ENCODE peak calls at places on chromosomes 6 and 20, in four cellular contexts. X, H, T and J are unnamed samples. For H3K4me1, the result is how much of the 10 kb centered on the place peaks cover.

GRCh38 chr6:159894991-159895390 is 4.2 kb downstream of the MAS1 start:
- DNase-seq in X (peak), H (no peak), T (no peak), J (no peak)

GRCh38 chr20:52167232-52167840 is 24.2 kb downstream of the ZFP64 start:
- DNase-seq in X (no peak), H (no peak), T (no peak), J (no peak)

GRCh38 chr20:42277203-42277602 is 659.0 kb upstream of the CHD6 start:
- DNase-seq in X (no peak), H (no peak), T (no peak), J (no peak)

GRCh38 chr20:37384683-37385174 is 38.8 kb downstream of the SRC start:
- DNase-seq in X (peak), H (peak), T (peak), J (peak)

GRCh38 chr6:43149260-43149659 is 21.8 kb upstream of the SRF start:
- DNase-seq in X (no peak), H (no peak), T (no peak), J (no peak)

GRCh38 chr6:133921249-133921859 is 31.7 kb upstream of the TBPL1 start:
- DNase-seq in X (peak), H (peak), T (peak), J (peak)

GRCh38 chr6:5986847-5987246 is 19.9 kb downstream of the NRN1 start:
- DNase-seq in X (no peak), H (no peak), T (no peak), J (no peak)

GRCh38 chr6:149046822-149047246 is 270.7 kb upstream of the TAB2 start:
- DNase-seq in X (no peak), H (no peak), T (no peak), J (no peak)

GRCh38 chr20:64037498-64038213 is 1.7 kb downstream of the C20orf204 start:
- DNase-seq in X (no peak), H (peak), T (no peak), J (no peak)

GRCh38 chr6:111468329-111469012 is 14.5 kb downstream of the REV3L start:
- DNase-seq in X (no peak), H (no peak), T (no peak), J (no peak)

GRCh38 chr6:34237722-34238506 is 1.2 kb downstream of the HMGA1 start:
- DNase-seq in X (no peak), H (peak), T (peak), J (peak)

GRCh38 chr20:57736738-57737347 is 27.0 kb upstream of the PMEPA1 start:
- DNase-seq in X (no peak), H (no peak), T (peak), J (no peak)

GRCh38 chr20:57734754-57735153 is 24.9 kb upstream of the PMEPA1 start:
- DNase-seq in X (no peak), H (no peak), T (no peak), J (no peak)

GRCh38 chr20:57737349-57737748 is 27.5 kb upstream of the PMEPA1 start:
- DNase-seq in X (no peak), H (no peak), T (no peak), J (no peak)

GRCh38 chr20:57738053-57738452 is 28.2 kb upstream of the PMEPA1 start:
- DNase-seq in X (no peak), H (no peak), T (no peak), J (no peak)

GRCh38 chr20:57735831-57736737 is 26.3 kb upstream of the PMEPA1 start:
- DNase-seq in X (no peak), H (no peak), T (peak), J (no peak)
- H3K4me1 ChIP-seq in X (under half), H (under half), T (under half), J (under half)

GRCh38 chr6:158284340-158285210 is 27.7 kb upstream of the TULP4 start:
- DNase-seq in X (no peak), H (peak), T (no peak), J (peak)
- H3K27ac ChIP-seq in X (no peak), H (peak), T (peak), J (peak)

DNA sequence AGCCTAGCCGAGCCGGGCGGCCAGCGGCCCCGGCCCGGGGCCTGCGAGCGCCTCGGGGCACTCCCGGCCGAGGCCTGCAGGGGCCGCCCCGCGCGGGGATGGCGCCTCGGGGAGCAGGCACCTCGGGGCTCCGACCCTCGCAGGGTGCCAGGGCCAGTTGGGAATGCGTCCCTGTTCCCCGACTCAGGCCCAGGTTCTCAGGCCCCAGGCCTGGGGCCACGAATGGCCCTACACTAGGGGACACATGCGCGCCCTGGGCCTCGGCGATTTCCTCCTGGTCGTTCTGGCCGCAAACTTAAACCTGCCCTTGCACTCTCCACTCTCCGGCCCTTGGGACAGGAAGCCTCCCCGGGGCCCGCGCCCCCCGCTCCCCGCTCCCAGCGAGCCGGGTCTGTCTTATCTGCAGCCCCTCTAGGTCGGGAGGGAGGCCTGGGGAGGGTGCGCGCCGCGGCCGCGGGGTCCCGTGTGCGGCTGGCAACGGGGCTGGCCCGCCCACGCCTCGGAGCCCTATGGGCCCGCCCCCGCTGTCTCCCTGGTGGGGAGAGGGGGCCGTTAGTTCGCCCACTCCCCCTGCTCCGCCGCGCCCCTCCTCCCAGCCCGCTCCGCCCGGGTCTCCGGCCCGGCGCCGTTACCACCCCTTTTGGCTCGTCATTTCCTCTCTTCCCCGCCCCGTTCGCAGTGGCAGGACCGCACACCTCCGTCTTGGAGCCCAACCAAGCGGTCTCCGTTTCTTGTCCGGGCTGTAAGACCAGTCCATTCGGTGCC is 611 bp downstream of the NFYA start:
- DNase-seq in X (peak), H (peak), T (peak), J (peak)
- H3K4me1 ChIP-seq in X (under half), H (under half), T (under half), J (under half)

GRCh38 chr6:163764565-163764964 is 350.0 kb downstream of the QKI start:
- DNase-seq in X (no peak), H (no peak), T (no peak), J (no peak)
- H3K27ac ChIP-seq in X (no peak), H (no peak), T (no peak), J (peak)

DNA sequence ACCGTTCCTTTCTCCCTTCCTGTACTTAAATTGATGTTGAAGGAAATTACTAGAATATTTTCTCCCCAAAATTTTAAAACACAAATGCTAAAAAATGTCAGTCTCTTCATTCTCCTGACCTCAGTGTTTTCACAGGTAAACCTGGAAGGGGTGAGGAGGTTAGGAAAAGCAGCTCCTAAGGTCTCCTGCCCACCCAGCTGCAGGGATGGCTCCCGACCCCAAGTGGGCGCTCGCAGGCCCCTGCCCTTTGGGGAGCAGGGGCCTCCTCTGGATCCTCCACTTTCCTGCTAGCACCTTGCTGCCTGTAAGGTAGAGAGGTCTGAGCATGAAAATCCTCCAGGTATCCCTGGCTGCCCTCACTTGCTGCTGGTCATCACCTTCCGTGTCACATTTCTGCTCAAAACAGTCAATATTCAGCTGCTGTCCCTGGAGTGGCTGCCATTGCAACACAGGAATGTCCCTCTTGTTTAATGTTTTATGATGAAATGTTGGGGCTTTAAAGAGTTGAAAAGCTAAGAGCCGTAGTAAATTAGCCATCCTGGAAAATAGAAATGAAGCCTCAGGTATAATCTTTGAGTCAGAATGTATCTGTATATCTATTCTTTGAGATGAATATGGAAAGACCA is 10.9 kb upstream of the HSP90AB1 start:
- DNase-seq in X (no peak), H (no peak), T (no peak), J (peak)
- H3K4me1 ChIP-seq in X (half or more), H (under half), T (half or more), J (under half)

GRCh38 chr6:144644776-144645175 is 359.6 kb downstream of the UTRN start:
- DNase-seq in X (no peak), H (no peak), T (no peak), J (no peak)
- H3K27ac ChIP-seq in X (peak), H (peak), T (no peak), J (no peak)

GRCh38 chr6:125922322-125922860 is 34.2 kb upstream of the HINT3 start:
- DNase-seq in X (no peak), H (no peak), T (no peak), J (no peak)

GRCh38 chr6:125918681-125919566 is 37.6 kb upstream of the HINT3 start:
- DNase-seq in X (peak), H (no peak), T (peak), J (no peak)

GRCh38 chr6:125923371-125923877 is 33.1 kb upstream of the HINT3 start:
- DNase-seq in X (no peak), H (no peak), T (no peak), J (no peak)

GRCh38 chr6:125918230-125918629 is 38.3 kb upstream of the HINT3 start:
- DNase-seq in X (no peak), H (no peak), T (no peak), J (no peak)

GRCh38 chr6:125919618-125920017 is 37.0 kb upstream of the HINT3 start:
- DNase-seq in X (no peak), H (no peak), T (no peak), J (no peak)
- H3K4me1 ChIP-seq in X (under half), H (under half), T (under half), J (under half)